ENCODE peak calls at places on chromosomes 5 and 9, in four cellular contexts. X, V, W and M are unnamed samples.

GRCh38 chr5:36442796-36443195 is 141.1 kb upstream of the RANBP3L start:
- DNase-seq in X (no peak), W (no peak), V (no peak), M (no peak)

GRCh38 chr5:73783823-73784222 is 157.8 kb downstream of the ARHGEF28 start:
- DNase-seq in W (no peak), V (no peak), X (no peak), M (no peak)

GRCh38 chr9:98087420-98088354 is 31.2 kb downstream of the NANS start:
- DNase-seq in V (peak; percentile 20), W (peak; percentile 57), X (peak; percentile 55), M (peak; percentile 64)

GRCh38 chr5:93621340-93621872 is 38.4 kb downstream of the NR2F1 start:
- DNase-seq in V (peak; percentile 59), X (no peak), W (peak; percentile 56), M (peak; percentile 90)

GRCh38 chr5:3428355-3428754 is 167.3 kb upstream of the IRX1 start:
- DNase-seq in W (no peak), X (peak; percentile 44), V (no peak), M (peak; percentile 70)

GRCh38 chr5:150516011-150516410 is 8.1 kb downstream of the NDST1 start:
- DNase-seq in X (peak; percentile 94), W (no peak), V (peak; percentile 85), M (no peak)

GRCh38 chr5:128632264-128632663 is 94.2 kb upstream of the FBN2 start:
- DNase-seq in W (no peak), X (no peak), V (no peak), M (no peak)

GRCh38 chr5:133341915-133342710 is 270.2 kb downstream of the FSTL4 start:
- DNase-seq in W (no peak), X (no peak), V (no peak), M (no peak)

GRCh38 chr5:88886756-88887741 is 4.1 kb upstream of the MEF2C start:
- DNase-seq in W (no peak), V (no peak), X (no peak), M (peak; percentile 15)

GRCh38 chr5:17429353-17429752 is 68.7 kb upstream of the TAF11L2 start:
- DNase-seq in V (no peak), X (no peak), W (no peak), M (no peak)

GRCh38 chr9:114693248-114693895 is 11.4 kb upstream of the TEX48 start:
- DNase-seq in V (no peak), W (no peak), X (no peak), M (no peak)
- H3K27me3 ChIP-seq in V (no peaks in the 10 kb centered on the region), W (no peaks in the 10 kb centered on the region), X (peaks cover 36% of the 10 kb centered on the region), M (no peaks in the 10 kb centered on the region)

GRCh38 chr5:141705503-141705902 is 23.5 kb upstream of the ARAP3 start:
- DNase-seq in W (no peak), V (no peak), X (no peak), M (no peak)
- H3K27me3 ChIP-seq in W (no peaks in the 10 kb centered on the region), V (peaks cover 8% of the 10 kb centered on the region), X (peaks cover 60% of the 10 kb centered on the region), M (peaks cover 57% of the 10 kb centered on the region)

DNA sequence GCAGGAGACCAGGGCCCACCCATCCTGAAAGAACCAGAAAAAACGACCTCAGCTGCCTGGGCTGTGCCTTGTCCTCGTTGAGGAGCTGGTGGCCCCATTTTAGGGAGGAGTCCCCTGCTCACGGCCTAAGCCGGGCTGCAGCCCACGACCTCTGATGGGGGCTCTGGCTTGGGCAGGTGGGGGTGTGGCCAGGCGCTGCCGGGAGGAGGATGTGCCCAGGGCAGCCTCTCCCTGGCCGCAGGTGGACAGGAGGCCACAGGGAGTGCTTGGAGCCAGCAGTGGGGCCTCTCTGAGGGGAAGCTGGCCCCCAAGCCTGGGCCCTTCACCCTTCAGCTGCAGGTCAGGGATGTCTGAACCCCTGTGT is 2.5 kb downstream of the DIPK1B start:
- DNase-seq in X (no peak), V (no peak), W (no peak), M (no peak)
- H3K27me3 ChIP-seq in X (no peaks in the 10 kb centered on the region), V (no peaks in the 10 kb centered on the region), W (no peaks in the 10 kb centered on the region), M (peaks cover 61% of the 10 kb centered on the region)

GRCh38 chr9:121278535-121279169 is 10.7 kb downstream of the GSN start:
- DNase-seq in V (peak; percentile 70), X (peak; percentile 54), W (no peak), M (no peak)
- H3K27me3 ChIP-seq in V (no peaks in the 10 kb centered on the region), X (no peaks in the 10 kb centered on the region), W (no peaks in the 10 kb centered on the region), M (no peaks in the 10 kb centered on the region)

GRCh38 chr5:1005904-1006655 is 2.5 kb upstream of the NKD2 start:
- DNase-seq in W (peak; percentile 35), X (no peak), V (no peak), M (peak; percentile 46)
- H3K27me3 ChIP-seq in W (peaks cover 40% of the 10 kb centered on the region), X (peaks cover 53% of the 10 kb centered on the region), V (peaks cover 8% of the 10 kb centered on the region), M (peaks cover 21% of the 10 kb centered on the region)

DNA sequence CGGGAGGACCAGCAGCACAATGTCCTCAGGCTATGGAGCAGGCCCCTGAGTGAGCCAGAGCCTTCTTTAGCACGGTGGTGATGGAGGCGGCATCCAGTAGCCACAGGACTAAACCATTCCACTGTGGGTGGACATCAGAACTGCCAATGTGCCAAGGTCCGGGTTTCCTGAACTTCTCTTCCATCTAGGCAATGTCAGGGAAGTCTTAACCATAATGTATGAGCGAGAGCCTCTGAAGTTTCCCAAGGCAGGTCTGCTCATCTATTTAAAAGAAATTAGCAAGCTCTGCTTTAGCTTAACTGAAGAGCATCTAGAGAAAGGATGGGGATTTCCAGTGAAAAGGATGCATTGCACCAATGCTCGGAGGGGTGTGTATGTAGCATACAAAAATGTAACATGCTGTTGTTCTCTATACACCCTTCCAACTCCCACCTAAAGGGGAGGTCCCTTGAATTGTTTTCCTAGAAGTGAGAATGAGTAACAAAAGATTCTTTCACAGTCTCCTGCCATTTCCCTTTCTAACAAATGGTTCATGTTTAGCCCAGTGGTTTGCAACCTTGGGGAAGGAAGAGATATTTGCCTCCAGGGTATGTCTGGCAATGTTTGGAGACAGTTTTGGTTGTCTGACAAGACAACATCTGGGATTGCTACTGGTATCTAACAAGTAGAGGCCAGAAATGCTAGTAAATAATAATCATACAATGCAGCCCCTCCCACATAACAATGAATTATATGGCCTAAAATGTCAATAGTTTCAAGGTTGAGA is 6.1 kb upstream of the RXFP3 start:
- DNase-seq in V (no peak), W (no peak), X (no peak), M (no peak)
- H3K27me3 ChIP-seq in V (no peaks in the 10 kb centered on the region), W (peaks cover 2% of the 10 kb centered on the region), X (no peaks in the 10 kb centered on the region), M (no peaks in the 10 kb centered on the region)

GRCh38 chr5:176863041-176863764 is 35.9 kb downstream of the HK3 start:
- DNase-seq in X (peak; percentile 12), V (no peak), W (no peak), M (peak; percentile 70)
- H3K27me3 ChIP-seq in X (peaks cover 4% of the 10 kb centered on the region), V (no peaks in the 10 kb centered on the region), W (peaks cover 32% of the 10 kb centered on the region), M (peaks cover 28% of the 10 kb centered on the region)

GRCh38 chr5:89337-90286 is 2.4 kb upstream of the PLEKHG4B start:
- DNase-seq in V (no peak), W (no peak), X (no peak), M (no peak)
- H3K27me3 ChIP-seq in V (peaks cover 6% of the 10 kb centered on the region), W (peaks cover 27% of the 10 kb centered on the region), X (no peaks in the 10 kb centered on the region), M (peaks cover 71% of the 10 kb centered on the region)

GRCh38 chr9:36134761-36135505 is 1.6 kb upstream of the GLIPR2 start:
- DNase-seq in V (no peak), X (no peak), W (no peak), M (no peak)

GRCh38 chr9:36136894-36137391 is 410 bp downstream of the GLIPR2 start:
- DNase-seq in X (peak; percentile 37), V (no peak), W (no peak), M (no peak)

GRCh38 chr9:36137392-36138004 is 965 bp downstream of the GLIPR2 start:
- DNase-seq in X (peak; percentile 5), W (no peak), V (no peak), M (no peak)

GRCh38 chr9:36136277-36136893 is at the start of gene GLIPR2:
- DNase-seq in X (peak; percentile 88), V (peak; percentile 66), W (peak; percentile 85), M (peak; percentile 86)

DNA sequence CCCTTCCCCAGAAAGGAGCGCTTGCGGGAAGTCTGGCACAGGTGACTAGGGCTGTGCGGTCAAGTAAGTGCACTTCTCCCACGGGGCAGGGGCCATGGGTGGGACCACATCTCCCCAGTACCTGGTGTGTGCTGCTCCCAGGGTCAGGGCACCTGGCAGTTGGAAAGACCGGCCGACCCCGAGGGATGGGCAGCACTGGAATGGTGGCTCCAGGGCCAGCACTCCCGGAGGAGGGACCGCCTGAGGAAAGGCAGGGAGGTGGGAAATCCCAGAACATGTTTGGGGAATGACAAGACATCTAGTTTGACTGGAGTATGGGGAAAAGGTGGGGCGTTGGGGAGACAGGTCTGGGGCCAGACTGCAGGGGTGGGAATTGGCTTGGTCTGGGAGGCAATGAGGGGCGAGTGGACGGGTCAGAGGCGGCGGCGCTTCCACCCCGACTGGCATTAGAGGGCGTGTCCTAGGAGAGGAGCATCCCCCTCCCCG is 699 bp upstream of the GLIPR2 start:
- DNase-seq in W (no peak), V (no peak), X (peak; percentile 3), M (no peak)
- H3K27me3 ChIP-seq in W (no peaks in the 10 kb centered on the region), V (no peaks in the 10 kb centered on the region), X (peaks cover 72% of the 10 kb centered on the region), M (no peaks in the 10 kb centered on the region)

DNA sequence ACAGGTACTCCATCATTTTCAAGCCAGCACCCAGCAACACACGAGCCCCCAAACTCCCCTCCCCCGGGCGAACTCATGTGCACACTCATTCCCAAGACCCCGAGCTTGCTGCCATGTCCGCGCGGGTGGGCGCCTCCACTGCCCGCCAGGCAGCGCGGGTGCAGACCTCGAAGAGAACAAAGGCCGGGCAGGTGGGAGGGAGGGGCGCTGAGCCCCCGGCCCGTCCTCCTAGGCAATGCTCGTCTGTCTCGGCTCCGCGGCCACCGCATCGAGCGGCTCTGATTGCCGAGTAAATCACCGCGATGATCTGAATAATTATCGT is 47.1 kb upstream of the PSD2 start:
- DNase-seq in V (no peak), X (no peak), W (no peak), M (no peak)
- H3K27me3 ChIP-seq in V (peaks cover 10% of the 10 kb centered on the region), X (peaks cover 51% of the 10 kb centered on the region), W (peaks cover 11% of the 10 kb centered on the region), M (peaks cover 36% of the 10 kb centered on the region)